ENCODE peak calls at places on chromosomes 11 and 22, in four cellular contexts. S, H, C and K are unnamed samples.

GRCh38 chr11:124760806-124761205 is 1.3 kb downstream of the ESAM start:
- DNase-seq in S (no peak), H (no peak), C (no peak), K (no peak)

GRCh38 chr11:2207773-2208621 is 36.4 kb upstream of the TH start:
- DNase-seq in S (no peak), H (no peak), C (no peak), K (no peak)

GRCh38 chr11:13884159-13884799 is 78.2 kb upstream of the SPON1 start:
- DNase-seq in S (no peak), H (no peak), C (no peak), K (no peak)

GRCh38 chr11:108432783-108433182 is 34.5 kb downstream of the C11orf65 start:
- DNase-seq in S (no peak), H (no peak), C (no peak), K (no peak)

GRCh38 chr11:89293966-89294679 is 116.4 kb downstream of the TYR start:
- DNase-seq in S (no peak), H (no peak), C (no peak), K (no peak)

GRCh38 chr22:31944700-31945477 is 554 bp downstream of the YWHAH start:
- DNase-seq in S (peak), H (peak), C (no peak), K (no peak)

GRCh38 chr22:36439481-36440271 is 41.8 kb downstream of the TXN2 start:
- DNase-seq in S (no peak), H (no peak), C (peak), K (no peak)

GRCh38 chr22:46359362-46359761 is 23.8 kb downstream of the TRMU start:
- DNase-seq in S (no peak), H (no peak), C (no peak), K (no peak)

GRCh38 chr11:28976012-28976800 is 868.0 kb downstream of the METTL15 start:
- DNase-seq in S (no peak), H (no peak), C (no peak), K (no peak)

GRCh38 chr11:95512682-95513081 is 276.9 kb downstream of the FAM76B start:
- DNase-seq in S (no peak), H (no peak), C (no peak), K (no peak)

GRCh38 chr22:49398115-49398514 is 429.6 kb downstream of the BRD1 start:
- DNase-seq in S (no peak), H (no peak), C (no peak), K (no peak)

GRCh38 chr11:103228807-103229206 is 119.6 kb downstream of the DYNC2H1 start:
- DNase-seq in S (no peak), H (no peak), C (no peak), K (no peak)

GRCh38 chr11:2768471-2769408 is 68.9 kb upstream of the KCNQ1OT1 start:
- DNase-seq in S (no peak), H (no peak), C (no peak), K (no peak)

GRCh38 chr11:73652046-73652730 is 5.8 kb downstream of the PLEKHB1 start:
- DNase-seq in S (no peak), H (no peak), C (no peak), K (no peak)

GRCh38 chr11:107859459-107860239 is 1.1 kb upstream of the SLC35F2 start:
- DNase-seq in S (peak), H (peak), C (peak), K (no peak)

GRCh38 chr22:47540011-47540410 is 777.6 kb downstream of the TBC1D22A start:
- DNase-seq in S (no peak), H (no peak), C (peak), K (no peak)

GRCh38 chr11:61756452-61757212 is 4.2 kb downstream of the MYRF start:
- DNase-seq in S (no peak), H (peak), C (no peak), K (peak)

GRCh38 chr22:19463491-19464469 is 15.2 kb downstream of the UFD1 start:
- DNase-seq in S (no peak), H (no peak), C (no peak), K (no peak)

GRCh38 chr11:22558638-22559037 is 67.0 kb downstream of the FANCF start:
- DNase-seq in S (no peak), H (no peak), C (peak), K (no peak)